ENCODE peak calls at places on chromosomes 2 and 18, in four cellular contexts. One of them, this sample, is unnamed.

GRCh38 chr2:216302981-216303676 is 69.2 kb downstream of the MARCHF4 start:
- DNase-seq in fibroblast of lung: no peak
- DNase-seq in colonic mucosa: no peak
- DNase-seq in H9: no peak
- DNase-seq in this sample: no peak

GRCh38 chr2:222319576-222320440 is 21.0 kb upstream of the PAX3 start:
- DNase-seq in H9: peak; percentile 63
- DNase-seq in colonic mucosa: peak; percentile 25
- DNase-seq in fibroblast of lung: no peak
- DNase-seq in this sample: peak; percentile 85

GRCh38 chr18:26455639-26456038 is 92.7 kb downstream of the KCTD1 start:
- DNase-seq in H9: no peak
- DNase-seq in colonic mucosa: no peak
- DNase-seq in fibroblast of lung: no peak
- DNase-seq in this sample: no peak

GRCh38 chr2:229417906-229418305 is 146.8 kb upstream of the PID1 start:
- DNase-seq in colonic mucosa: no peak
- DNase-seq in H9: peak; percentile 56
- DNase-seq in fibroblast of lung: no peak
- DNase-seq in this sample: peak; percentile 74

GRCh38 chr2:15730545-15731212 is 139.0 kb downstream of the DDX1 start:
- DNase-seq in H9: no peak
- DNase-seq in colonic mucosa: peak; percentile 86
- DNase-seq in fibroblast of lung: peak; percentile 95
- DNase-seq in this sample: peak; percentile 55

GRCh38 chr2:16639431-16639830 is 26.2 kb downstream of the CYRIA start:
- DNase-seq in fibroblast of lung: no peak
- DNase-seq in colonic mucosa: no peak
- DNase-seq in H9: no peak
- DNase-seq in this sample: no peak

GRCh38 chr2:165627463-165627862 is 158.0 kb downstream of the CSRNP3 start:
- DNase-seq in fibroblast of lung: peak; percentile 65
- DNase-seq in H9: no peak
- DNase-seq in colonic mucosa: no peak
- DNase-seq in this sample: no peak

GRCh38 chr2:62197609-62198236 is 1.8 kb downstream of the B3GNT2 start:
- DNase-seq in fibroblast of lung: no peak
- DNase-seq in H9: no peak
- DNase-seq in colonic mucosa: peak; percentile 70
- DNase-seq in this sample: peak; percentile 81

GRCh38 chr2:217986256-217986961 is 16.4 kb downstream of the TNS1 start:
- DNase-seq in H9: no peak
- DNase-seq in fibroblast of lung: no peak
- DNase-seq in colonic mucosa: no peak
- DNase-seq in this sample: no peak

GRCh38 chr2:101806123-101806522 is 108.6 kb downstream of the MAP4K4 start:
- DNase-seq in H9: peak; percentile 52
- DNase-seq in fibroblast of lung: no peak
- DNase-seq in colonic mucosa: no peak
- DNase-seq in this sample: peak; percentile 67

GRCh38 chr18:39523281-39523680 is 1957.7 kb upstream of the CELF4 start:
- DNase-seq in H9: no peak
- DNase-seq in colonic mucosa: no peak
- DNase-seq in fibroblast of lung: peak; percentile 29
- DNase-seq in this sample: no peak

GRCh38 chr2:177466337-177467195 is 74.0 kb downstream of the AGPS start:
- DNase-seq in colonic mucosa: no peak
- DNase-seq in fibroblast of lung: no peak
- DNase-seq in H9: peak; percentile 70
- DNase-seq in this sample: peak; percentile 60

GRCh38 chr2:232324778-232325177 is 53.8 kb upstream of the ALPP start:
- DNase-seq in fibroblast of lung: no peak
- DNase-seq in H9: peak; percentile 14
- DNase-seq in colonic mucosa: no peak
- DNase-seq in this sample: peak; percentile 40

GRCh38 chr18:60010984-60011383 is 111.2 kb downstream of the PMAIP1 start:
- DNase-seq in fibroblast of lung: no peak
- DNase-seq in H9: no peak
- DNase-seq in colonic mucosa: no peak
- DNase-seq in this sample: no peak

DNA sequence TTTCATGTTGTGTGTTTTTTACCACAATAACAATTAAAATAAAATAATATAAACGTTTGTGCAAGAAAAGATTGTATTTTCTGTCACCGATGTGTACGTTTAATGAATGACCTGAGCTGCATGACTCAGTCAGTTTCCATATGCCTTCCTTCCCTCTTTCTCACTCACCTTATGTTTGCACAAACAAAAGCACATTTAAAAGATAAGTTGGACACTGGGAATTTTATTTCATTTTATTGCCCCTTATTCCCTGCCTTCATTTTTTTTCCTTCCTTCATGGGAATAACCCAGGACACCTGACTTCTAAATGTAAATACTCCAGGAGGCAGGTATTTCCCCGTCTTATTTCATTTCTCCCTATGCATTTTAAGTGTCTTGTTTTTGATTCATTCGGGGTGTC is 143.6 kb upstream of the TTC39C start:
- DNase-seq in colonic mucosa: peak; percentile 46
- DNase-seq in H9: no peak
- DNase-seq in fibroblast of lung: no peak
- DNase-seq in this sample: no peak
- H3K9ac ChIP-seq in colonic mucosa: no peak overlapping the region
- H3K9ac ChIP-seq in H9: no peak overlapping the region
- H3K9ac ChIP-seq in fibroblast of lung: no peak overlapping the region
- H3K9ac ChIP-seq in this sample: no peak overlapping the region

GRCh38 chr18:51523671-51524070 is 326.2 kb upstream of the MEX3C start:
- DNase-seq in colonic mucosa: no peak
- DNase-seq in H9: no peak
- DNase-seq in fibroblast of lung: no peak
- DNase-seq in this sample: no peak
- H3K27ac ChIP-seq in colonic mucosa: no peak overlapping the region
- H3K27ac ChIP-seq in H9: no peak overlapping the region
- H3K27ac ChIP-seq in fibroblast of lung: no peak overlapping the region
- H3K27ac ChIP-seq in this sample: no peak overlapping the region

GRCh38 chr18:6412933-6413472 is 1.7 kb downstream of the L3MBTL4 start:
- DNase-seq in H9: no peak
- DNase-seq in fibroblast of lung: no peak
- DNase-seq in colonic mucosa: no peak
- DNase-seq in this sample: no peak

GRCh38 chr18:6411367-6411766 is 3.3 kb downstream of the L3MBTL4 start:
- DNase-seq in fibroblast of lung: no peak
- DNase-seq in H9: no peak
- DNase-seq in colonic mucosa: no peak
- DNase-seq in this sample: no peak

GRCh38 chr18:6414118-6414722 is 491 bp downstream of the L3MBTL4 start:
- DNase-seq in fibroblast of lung: peak; percentile 18
- DNase-seq in colonic mucosa: peak; percentile 72
- DNase-seq in H9: peak; percentile 42
- DNase-seq in this sample: peak; percentile 82

GRCh38 chr18:6414723-6415362 is at the start of gene L3MBTL4:
- DNase-seq in fibroblast of lung: no peak
- DNase-seq in H9: peak; percentile 52
- DNase-seq in colonic mucosa: peak; percentile 56
- DNase-seq in this sample: peak; percentile 74

GRCh38 chr18:6413554-6414117 is 1.1 kb downstream of the L3MBTL4 start:
- DNase-seq in colonic mucosa: no peak
- DNase-seq in fibroblast of lung: no peak
- DNase-seq in H9: no peak
- DNase-seq in this sample: no peak
- H3K4me1 ChIP-seq in colonic mucosa: no peaks in the 10 kb centered on the region
- H3K4me1 ChIP-seq in fibroblast of lung: no peaks in the 10 kb centered on the region
- H3K4me1 ChIP-seq in H9: peaks cover 2% of the 10 kb centered on the region
- H3K4me1 ChIP-seq in this sample: no peaks in the 10 kb centered on the region

GRCh38 chr2:130351495-130352125 is 4.2 kb upstream of the PTPN18 start:
- DNase-seq in colonic mucosa: no peak
- DNase-seq in fibroblast of lung: no peak
- DNase-seq in H9: no peak
- DNase-seq in this sample: no peak

GRCh38 chr2:130352229-130352628 is 3.6 kb upstream of the PTPN18 start:
- DNase-seq in fibroblast of lung: no peak
- DNase-seq in H9: no peak
- DNase-seq in colonic mucosa: no peak
- DNase-seq in this sample: no peak

GRCh38 chr2:130354135-130354420 is 1.8 kb upstream of the PTPN18 start:
- DNase-seq in colonic mucosa: no peak
- DNase-seq in fibroblast of lung: no peak
- DNase-seq in H9: no peak
- DNase-seq in this sample: no peak

GRCh38 chr2:130355181-130355577 is 677 bp upstream of the PTPN18 start:
- DNase-seq in colonic mucosa: peak; percentile 38
- DNase-seq in H9: no peak
- DNase-seq in fibroblast of lung: no peak
- DNase-seq in this sample: peak; percentile 55

DNA sequence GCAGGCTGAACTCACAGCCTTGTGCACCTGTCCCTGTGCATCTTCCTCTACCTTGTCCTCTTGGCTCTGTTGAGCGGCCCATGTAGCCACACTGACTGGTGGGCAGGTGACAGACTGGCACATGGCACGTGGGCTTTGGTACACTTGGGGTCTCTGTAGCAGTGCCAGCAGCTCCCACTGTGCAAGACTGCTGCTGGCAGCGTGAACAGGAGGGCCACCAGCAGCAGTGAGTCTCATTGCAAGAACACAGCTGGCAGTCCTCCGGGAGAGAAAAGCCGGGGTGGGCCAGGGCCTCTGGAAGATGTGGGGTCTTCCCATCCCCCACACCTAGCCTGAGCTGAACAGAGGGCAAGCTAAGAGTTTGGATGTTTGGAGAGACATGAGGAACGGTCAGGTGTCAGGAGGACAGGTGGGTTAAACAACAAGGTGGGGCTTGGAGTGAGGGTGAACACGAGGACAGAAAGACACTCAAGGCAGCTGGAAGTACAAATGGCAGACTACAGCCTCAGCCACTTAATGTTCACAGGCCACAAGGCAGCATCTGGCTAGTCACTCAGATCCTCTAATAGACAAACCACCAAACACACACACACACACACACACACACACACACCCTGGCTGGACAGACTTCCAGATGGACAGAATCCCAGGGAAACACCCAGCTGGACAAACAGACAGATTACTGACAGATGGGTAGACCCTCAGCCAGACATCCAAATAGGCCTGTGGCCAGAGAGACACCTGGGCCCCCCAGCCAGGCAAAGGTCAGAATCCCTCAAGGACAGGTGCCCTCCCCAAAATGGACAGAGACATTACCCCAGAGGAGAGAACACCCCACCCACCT is 2.3 kb upstream of the PTPN18 start:
- DNase-seq in H9: no peak
- DNase-seq in colonic mucosa: no peak
- DNase-seq in fibroblast of lung: no peak
- DNase-seq in this sample: no peak
- H3K9ac ChIP-seq in H9: no peak overlapping the region
- H3K9ac ChIP-seq in colonic mucosa: no peak overlapping the region
- H3K9ac ChIP-seq in fibroblast of lung: no peak overlapping the region
- H3K9ac ChIP-seq in this sample: no peak overlapping the region

GRCh38 chr18:62329676-62330454 is 4.8 kb downstream of the TNFRSF11A start:
- DNase-seq in colonic mucosa: peak; percentile 65
- DNase-seq in H9: no peak
- DNase-seq in fibroblast of lung: peak; percentile 51
- DNase-seq in this sample: no peak
- H3K27ac ChIP-seq in colonic mucosa: peak overlapping the region; percentile 87
- H3K27ac ChIP-seq in H9: no peak overlapping the region
- H3K27ac ChIP-seq in fibroblast of lung: no peak overlapping the region
- H3K27ac ChIP-seq in this sample: no peak overlapping the region

DNA sequence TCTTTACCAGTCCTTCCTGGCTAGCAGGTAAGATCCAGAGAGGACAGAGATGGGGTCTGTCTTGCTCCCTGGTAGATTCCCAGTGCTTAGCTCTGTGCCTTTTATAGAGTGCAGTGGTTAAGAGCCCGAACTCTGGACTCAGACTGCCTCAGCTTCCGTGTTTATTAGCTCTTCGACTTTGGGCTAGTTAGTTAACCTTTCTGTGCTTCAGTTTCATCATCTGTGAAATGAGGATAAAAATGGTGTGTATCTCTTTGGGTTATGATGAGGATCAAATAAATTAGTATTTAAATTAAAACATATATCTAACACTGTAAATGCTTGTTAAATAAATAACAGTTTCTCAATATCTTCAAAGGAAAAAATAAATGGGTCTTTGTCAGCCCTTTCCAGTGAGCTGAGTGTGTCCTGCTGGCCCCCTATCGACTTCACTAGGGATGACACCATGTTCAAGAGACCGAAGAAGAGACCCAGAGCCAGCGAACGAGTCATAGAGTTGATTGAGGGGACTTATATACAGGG is 38.2 kb downstream of the CERS6 start:
- DNase-seq in H9: peak; percentile 54
- DNase-seq in fibroblast of lung: peak; percentile 28
- DNase-seq in colonic mucosa: peak; percentile 48
- DNase-seq in this sample: peak; percentile 82
- H3K4me1 ChIP-seq in H9: peaks cover 5% of the 10 kb centered on the region
- H3K4me1 ChIP-seq in fibroblast of lung: peaks cover 5% of the 10 kb centered on the region
- H3K4me1 ChIP-seq in colonic mucosa: no peaks in the 10 kb centered on the region
- H3K4me1 ChIP-seq in this sample: peaks cover 8% of the 10 kb centered on the region

DNA sequence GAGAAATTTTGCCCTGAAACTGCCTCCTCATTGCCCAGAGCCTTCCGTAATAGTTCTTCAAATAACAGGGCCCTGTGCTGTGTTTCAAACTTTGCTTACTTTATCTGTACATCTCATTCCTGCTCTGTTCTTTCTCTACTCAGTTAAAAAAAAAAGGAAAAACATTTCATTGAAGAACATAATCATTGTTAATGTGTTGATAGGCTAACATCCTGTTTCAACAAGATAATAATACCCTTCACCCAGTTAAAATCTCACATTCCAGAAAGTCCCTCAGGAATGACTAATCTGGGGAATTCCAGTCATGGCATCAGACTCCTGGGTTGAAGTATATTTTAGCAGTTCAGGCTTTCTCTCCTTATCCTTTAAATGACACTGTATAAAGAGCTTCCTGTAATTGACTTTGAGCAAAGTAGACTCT is 45.6 kb upstream of the ITGAV start:
- DNase-seq in H9: no peak
- DNase-seq in colonic mucosa: no peak
- DNase-seq in fibroblast of lung: peak; percentile 76
- DNase-seq in this sample: no peak
- H3K9ac ChIP-seq in H9: no peak overlapping the region
- H3K9ac ChIP-seq in colonic mucosa: no peak overlapping the region
- H3K9ac ChIP-seq in fibroblast of lung: peak overlapping the region; percentile 17
- H3K9ac ChIP-seq in this sample: peak overlapping the region; percentile 35